ENCODE peak calls at places on chromosomes 16 and 17, in seven cellular contexts. Q is RWPE2; W is mammary epithelial cell; Y is transverse colon; V is OCI-LY7; D is cardiac muscle cell; Z is CD8-positive, alpha-beta T cell. J is an unnamed sample. For H3K4me1 and H3K36me3, the result is how much of the 10 kb centered on the place peaks cover.

GRCh38 chr17:83103200-83103937 is 24.0 kb downstream of the METRNL start:
- DNase-seq in D (no peak), V (peak), W (no peak), Z (no peak), Y (peak), Q (no peak), J (peak)

GRCh38 chr16:87713469-87714229 is 52.1 kb downstream of the KLHDC4 start:
- DNase-seq in Z (peak), W (no peak), Q (no peak), D (no peak), V (peak), Y (no peak), J (no peak)

GRCh38 chr17:67378444-67379250 is 1.6 kb downstream of the PITPNC1 start:
- DNase-seq in Z (peak), Y (peak), W (peak), V (peak), Q (peak), D (peak), J (peak)

GRCh38 chr16:74999683-75000480 is 1.1 kb downstream of the ZNRF1 start:
- DNase-seq in D (peak), Z (peak), Q (peak), V (peak), Y (peak), W (peak), J (peak)

GRCh38 chr16:87056083-87056482 is 261.1 kb downstream of the C16orf95 start:
- DNase-seq in Y (no peak), D (no peak), V (no peak), Q (no peak), Z (no peak), W (peak), J (peak)

GRCh38 chr17:32350662-32351418 is 883 bp downstream of the ZNF207 start:
- DNase-seq in Q (no peak), W (peak), Z (no peak), D (peak), V (peak), Y (peak), J (peak)

GRCh38 chr16:52265446-52265861 is 281.5 kb downstream of the TOX3 start:
- DNase-seq in Q (no peak), V (no peak), D (peak), W (no peak), Y (no peak), Z (no peak), J (no peak)

GRCh38 chr16:57708168-57708567 is 13.6 kb downstream of the DRC7 start:
- DNase-seq in V (no peak), Z (no peak), D (no peak), Y (no peak), W (no peak), Q (no peak), J (no peak)

GRCh38 chr16:80174416-80174815 is 366.4 kb upstream of the DYNLRB2 start:
- DNase-seq in Q (no peak), Y (no peak), Z (no peak), W (peak), D (no peak), V (no peak), J (peak)

GRCh38 chr17:59178266-59178665 is 22.7 kb downstream of the PRR11 start:
- DNase-seq in Y (no peak), Z (no peak), D (no peak), V (no peak), Q (no peak), W (no peak), J (no peak)

GRCh38 chr16:1470543-1471251 is 4.1 kb downstream of the CLCN7 start:
- DNase-seq in Z (no peak), V (no peak), W (peak), D (no peak), Y (peak), Q (peak), J (no peak)

GRCh38 chr16:2284001-2284770 is 16.3 kb upstream of the RNPS1 start:
- DNase-seq in V (no peak), Q (no peak), W (no peak), Y (no peak), Z (no peak), D (no peak), J (no peak)

GRCh38 chr16:78684040-78684611 is 584.7 kb downstream of the WWOX start:
- DNase-seq in Y (peak), D (no peak), Z (no peak), W (peak), Q (peak), V (no peak), J (peak)

GRCh38 chr17:39605492-39606433 is 2.0 kb downstream of the NEUROD2 start:
- DNase-seq in Y (no peak), Q (no peak), V (no peak), D (peak), W (peak), Z (no peak), J (peak)
- H3K4me3 ChIP-seq in Y (peak), Q (no peak), V (no peak), D (no peak), W (no peak), Z (no peak), J (no peak)

DNA sequence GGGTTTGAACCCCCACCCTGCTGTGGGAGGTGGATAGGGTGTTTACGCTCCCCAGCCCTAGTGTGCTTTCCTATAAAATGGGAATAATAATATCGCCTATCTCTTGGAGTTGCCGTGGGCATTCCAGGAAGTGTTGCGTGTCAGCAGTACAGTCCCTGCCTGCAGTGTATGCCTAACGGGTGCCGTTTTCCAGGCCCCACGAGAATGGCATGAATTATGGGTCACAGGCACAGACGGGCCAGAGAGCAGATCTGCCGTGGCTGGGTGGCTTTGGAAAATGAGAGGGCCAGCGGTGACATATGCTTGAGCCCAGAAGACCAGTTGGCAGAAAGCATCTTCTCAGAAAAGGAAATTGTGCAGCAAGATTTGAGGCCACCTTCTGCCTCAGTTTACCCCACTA is 116.2 kb upstream of the CIBAR2 start:
- DNase-seq in V (no peak), Q (no peak), W (no peak), Y (no peak), D (no peak), Z (no peak), J (no peak)
- H3K4me1 ChIP-seq in V (under half), Q (under half), W (under half), Y (under half), D (under half), Z (under half), J (under half)

DNA sequence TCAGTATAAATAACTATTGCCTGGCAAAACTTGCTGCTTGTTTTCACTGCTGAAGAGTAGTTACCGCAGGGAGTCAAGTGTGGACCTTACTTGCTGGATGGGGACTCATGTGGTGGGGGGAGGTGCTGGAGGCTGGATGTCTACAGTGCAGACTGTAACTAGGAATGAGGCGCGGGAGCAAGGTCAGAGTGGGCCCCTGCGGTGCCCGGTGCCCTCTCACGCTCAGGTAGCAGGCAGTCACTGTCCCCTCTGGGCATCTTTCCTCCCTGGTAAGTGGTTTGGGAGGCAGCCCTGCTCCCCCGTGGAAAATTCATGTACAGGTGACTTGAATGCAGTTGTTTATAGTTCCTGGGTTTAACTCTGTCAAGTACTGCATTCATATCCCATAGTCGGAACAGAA is 4.6 kb downstream of the EMC8 start:
- DNase-seq in Y (no peak), D (no peak), Q (no peak), Z (no peak), W (no peak), V (no peak), J (no peak)
- H3K36me3 ChIP-seq in Y (under half), D (under half), Q (half or more), Z (under half), W (under half), V (half or more), J (under half)

DNA sequence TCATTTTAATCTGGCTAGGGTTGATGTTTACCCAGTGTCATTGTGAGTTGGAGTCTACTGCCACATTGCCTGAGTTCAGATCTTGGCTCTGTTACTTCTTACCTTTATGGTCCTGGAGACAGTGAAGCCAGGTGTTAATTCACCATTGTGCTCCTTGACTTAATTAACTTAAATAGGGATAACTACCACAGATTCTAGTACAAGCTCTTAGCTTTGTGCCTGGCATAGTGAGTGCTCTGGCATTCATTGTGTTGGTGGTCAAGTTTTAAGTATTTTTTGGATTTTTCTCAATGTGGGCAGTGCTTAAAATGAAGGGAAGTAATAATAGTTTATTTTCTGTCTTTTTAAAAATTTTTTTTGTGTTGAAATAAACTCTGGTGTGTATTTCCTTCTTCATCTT is 4.6 kb downstream of the HAPSTR1 start:
- DNase-seq in Q (no peak), D (no peak), Y (no peak), W (no peak), Z (no peak), V (no peak), J (no peak)
- H3K4me3 ChIP-seq in Q (no peak), D (no peak), Y (peak), W (peak), Z (peak), V (peak), J (peak)

GRCh38 chr16:21940570-21940969 is 12.6 kb upstream of the UQCRC2 start:
- DNase-seq in W (no peak), Q (no peak), Y (no peak), V (no peak), Z (no peak), D (no peak), J (no peak)

DNA sequence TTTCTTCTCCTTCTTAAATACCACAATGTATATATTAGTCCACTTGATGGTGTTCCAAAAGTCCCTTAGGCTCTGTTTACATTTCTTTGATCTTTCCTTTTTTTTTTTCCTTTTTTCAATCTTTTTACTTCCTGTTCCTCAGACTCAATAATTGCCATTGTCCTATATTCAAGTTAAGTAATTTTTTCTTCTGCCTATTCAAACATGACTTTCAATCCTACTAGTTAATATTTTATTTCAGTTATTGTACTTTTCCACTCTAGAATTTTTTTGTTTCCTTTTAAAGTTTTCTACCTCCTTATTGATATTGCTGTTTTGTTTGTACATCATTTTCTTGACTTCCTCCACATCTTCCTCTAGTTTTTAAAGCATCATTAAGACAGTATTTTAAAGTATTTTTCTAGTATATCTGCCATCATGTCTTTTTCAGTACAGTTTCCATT is 15.8 kb upstream of the UQCRC2 start:
- DNase-seq in Y (no peak), Q (no peak), D (no peak), V (no peak), Z (no peak), W (no peak), J (no peak)
- H3K4me1 ChIP-seq in Y (under half), Q (under half), D (under half), V (under half), Z (under half), W (under half), J (under half)

GRCh38 chr16:68281368-68282063 is 17.2 kb downstream of the SLC7A6 start:
- DNase-seq in V (no peak), D (no peak), Y (no peak), Z (no peak), Q (no peak), W (no peak), J (no peak)
- H3K36me3 ChIP-seq in V (under half), D (under half), Y (under half), Z (under half), Q (under half), W (under half), J (half or more)

DNA sequence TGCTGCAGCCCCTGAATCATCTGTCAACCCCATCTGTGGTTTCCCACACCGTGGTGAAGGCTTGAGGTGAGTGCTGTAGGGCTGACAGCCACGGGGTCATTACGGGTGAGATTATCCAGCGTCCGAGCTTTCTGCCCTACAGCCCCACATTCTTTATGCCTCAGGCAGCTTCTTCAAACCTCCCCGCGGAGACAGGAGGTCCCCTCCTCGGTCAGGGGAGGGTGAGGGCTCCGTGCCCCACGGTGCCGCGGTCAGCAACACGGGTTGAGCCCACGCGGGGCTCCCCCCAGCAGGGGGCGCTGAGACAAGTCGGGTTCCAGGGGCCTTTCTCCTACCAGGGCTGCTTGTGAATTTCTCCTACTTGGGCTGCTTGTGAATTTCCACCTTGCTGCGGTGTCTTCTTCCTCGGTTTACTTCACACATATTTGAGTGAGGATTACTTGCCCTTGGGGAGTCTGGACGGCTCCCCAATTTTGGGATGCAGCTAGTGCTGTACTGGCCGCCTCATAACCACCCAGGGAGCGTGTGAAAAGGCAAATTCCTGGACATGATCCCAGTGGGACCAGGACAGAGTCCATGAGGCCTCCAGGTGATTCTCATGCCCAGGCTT is 18.1 kb upstream of the WFIKKN2 start:
- DNase-seq in D (peak), Z (peak), Q (no peak), V (peak), W (no peak), Y (peak), J (peak)
- H3K4me3 ChIP-seq in D (no peak), Z (no peak), Q (no peak), V (no peak), W (no peak), Y (no peak), J (no peak)

GRCh38 chr17:50560185-50560824 is at the start of gene CACNA1G:
- DNase-seq in Y (peak), D (peak), Z (peak), W (peak), V (peak), Q (peak), J (peak)
- H3K4me1 ChIP-seq in Y (under half), D (under half), Z (under half), W (under half), V (under half), Q (under half), J (under half)

GRCh38 chr17:47813077-47813476 is 8.5 kb downstream of the OSBPL7 start:
- DNase-seq in Q (peak), Y (no peak), V (no peak), W (no peak), D (no peak), Z (no peak), J (no peak)

GRCh38 chr17:47816111-47816735 is 5.4 kb downstream of the OSBPL7 start:
- DNase-seq in Z (no peak), Y (no peak), Q (no peak), V (no peak), D (no peak), W (no peak), J (no peak)

GRCh38 chr17:47813512-47814031 is 8.0 kb downstream of the OSBPL7 start:
- DNase-seq in D (no peak), Q (peak), Y (no peak), V (no peak), W (no peak), Z (no peak), J (no peak)

GRCh38 chr17:47816947-47817346 is 4.6 kb downstream of the OSBPL7 start:
- DNase-seq in W (no peak), Y (no peak), V (no peak), Q (no peak), Z (no peak), D (no peak), J (no peak)

GRCh38 chr17:47815106-47815918 is 6.3 kb downstream of the OSBPL7 start:
- DNase-seq in Q (no peak), Y (no peak), W (no peak), V (no peak), D (no peak), Z (no peak), J (no peak)
- H3K36me3 ChIP-seq in Q (under half), Y (under half), W (under half), V (under half), D (under half), Z (half or more), J (under half)

GRCh38 chr16:56420613-56421012 is 4.7 kb downstream of the AMFR start:
- DNase-seq in Q (no peak), Y (no peak), W (no peak), Z (no peak), V (no peak), D (no peak), J (no peak)
- H3K4me3 ChIP-seq in Q (no peak), Y (no peak), W (no peak), Z (no peak), V (peak), D (no peak), J (no peak)